ENCODE peak calls at places on chromosomes 3 and 15, in seven cellular contexts. One of them, this sample, is unnamed.

GRCh38 chr15:77541421-77542181 is 91.1 kb downstream of the LINGO1 start:
- DNase-seq in mesothelial cell of epicardium: no peak
- DNase-seq in COLO829: no peak
- DNase-seq in thoracic aorta: no peak
- DNase-seq in glomerular endothelial cell: no peak
- DNase-seq in left cardiac atrium: peak
- DNase-seq in H1: no peak
- DNase-seq in this sample: no peak

GRCh38 chr3:171323934-171324535 is 136.2 kb downstream of the TNIK start:
- DNase-seq in COLO829: no peak
- DNase-seq in left cardiac atrium: no peak
- DNase-seq in thoracic aorta: no peak
- DNase-seq in H1: no peak
- DNase-seq in glomerular endothelial cell: no peak
- DNase-seq in mesothelial cell of epicardium: no peak
- DNase-seq in this sample: no peak

GRCh38 chr3:72312339-72312738 is 527.4 kb upstream of the PROK2 start:
- DNase-seq in H1: no peak
- DNase-seq in glomerular endothelial cell: no peak
- DNase-seq in COLO829: no peak
- DNase-seq in mesothelial cell of epicardium: no peak
- DNase-seq in left cardiac atrium: no peak
- DNase-seq in thoracic aorta: no peak
- DNase-seq in this sample: no peak

GRCh38 chr3:125257563-125257962 is 45.0 kb upstream of the SLC12A8 start:
- DNase-seq in mesothelial cell of epicardium: no peak
- DNase-seq in COLO829: no peak
- DNase-seq in glomerular endothelial cell: peak
- DNase-seq in H1: no peak
- DNase-seq in left cardiac atrium: no peak
- DNase-seq in thoracic aorta: no peak
- DNase-seq in this sample: no peak

GRCh38 chr3:128794788-128795649 is 69.0 kb downstream of the RAB7A start:
- DNase-seq in COLO829: peak
- DNase-seq in left cardiac atrium: peak
- DNase-seq in thoracic aorta: no peak
- DNase-seq in H1: peak
- DNase-seq in glomerular endothelial cell: no peak
- DNase-seq in mesothelial cell of epicardium: peak
- DNase-seq in this sample: peak

GRCh38 chr15:70265986-70266385 is 168.3 kb upstream of the TLE3 start:
- DNase-seq in glomerular endothelial cell: no peak
- DNase-seq in COLO829: no peak
- DNase-seq in mesothelial cell of epicardium: no peak
- DNase-seq in H1: no peak
- DNase-seq in thoracic aorta: no peak
- DNase-seq in left cardiac atrium: no peak
- DNase-seq in this sample: no peak

GRCh38 chr15:80620141-80620540 is 75.0 kb upstream of the ABHD17C start:
- DNase-seq in left cardiac atrium: no peak
- DNase-seq in glomerular endothelial cell: no peak
- DNase-seq in COLO829: no peak
- DNase-seq in H1: peak
- DNase-seq in mesothelial cell of epicardium: peak
- DNase-seq in thoracic aorta: no peak
- DNase-seq in this sample: no peak

GRCh38 chr15:33111051-33111451 is 83.5 kb downstream of the FMN1 start:
- DNase-seq in left cardiac atrium: no peak
- DNase-seq in glomerular endothelial cell: no peak
- DNase-seq in H1: no peak
- DNase-seq in mesothelial cell of epicardium: no peak
- DNase-seq in COLO829: no peak
- DNase-seq in thoracic aorta: no peak
- DNase-seq in this sample: no peak

GRCh38 chr15:78943692-78944091 is 1.2 kb downstream of the CTSH start:
- DNase-seq in thoracic aorta: no peak
- DNase-seq in glomerular endothelial cell: no peak
- DNase-seq in left cardiac atrium: no peak
- DNase-seq in H1: no peak
- DNase-seq in COLO829: no peak
- DNase-seq in mesothelial cell of epicardium: peak
- DNase-seq in this sample: no peak

GRCh38 chr15:67823371-67824156 is 1.7 kb upstream of the SKOR1 start:
- DNase-seq in left cardiac atrium: no peak
- DNase-seq in glomerular endothelial cell: no peak
- DNase-seq in thoracic aorta: no peak
- DNase-seq in COLO829: no peak
- DNase-seq in mesothelial cell of epicardium: no peak
- DNase-seq in H1: peak
- DNase-seq in this sample: peak

GRCh38 chr3:194320744-194321243 is 30.3 kb downstream of the CPN2 start:
- DNase-seq in mesothelial cell of epicardium: no peak
- DNase-seq in COLO829: no peak
- DNase-seq in left cardiac atrium: no peak
- DNase-seq in H1: no peak
- DNase-seq in glomerular endothelial cell: no peak
- DNase-seq in thoracic aorta: no peak
- DNase-seq in this sample: peak

GRCh38 chr15:101020451-101020850 is 101.3 kb downstream of the LRRK1 start:
- DNase-seq in thoracic aorta: no peak
- DNase-seq in COLO829: no peak
- DNase-seq in mesothelial cell of epicardium: no peak
- DNase-seq in glomerular endothelial cell: no peak
- DNase-seq in H1: peak
- DNase-seq in left cardiac atrium: no peak
- DNase-seq in this sample: no peak

GRCh38 chr15:70096215-70096974 is 1.3 kb downstream of the TLE3 start:
- DNase-seq in COLO829: no peak
- DNase-seq in thoracic aorta: no peak
- DNase-seq in mesothelial cell of epicardium: peak
- DNase-seq in glomerular endothelial cell: no peak
- DNase-seq in left cardiac atrium: peak
- DNase-seq in H1: no peak
- DNase-seq in this sample: peak

GRCh38 chr3:37999836-38000235 is 9.2 kb downstream of the VILL start:
- DNase-seq in left cardiac atrium: peak
- DNase-seq in COLO829: no peak
- DNase-seq in thoracic aorta: no peak
- DNase-seq in mesothelial cell of epicardium: no peak
- DNase-seq in glomerular endothelial cell: no peak
- DNase-seq in H1: no peak
- DNase-seq in this sample: no peak

GRCh38 chr3:193594946-193595689 is 2.1 kb downstream of the OPA1 start:
- DNase-seq in COLO829: no peak
- DNase-seq in mesothelial cell of epicardium: no peak
- DNase-seq in thoracic aorta: no peak
- DNase-seq in glomerular endothelial cell: no peak
- DNase-seq in H1: no peak
- DNase-seq in left cardiac atrium: no peak
- DNase-seq in this sample: no peak

GRCh38 chr15:63233667-63234419 is 43.6 kb upstream of the APH1B start:
- DNase-seq in thoracic aorta: no peak
- DNase-seq in H1: no peak
- DNase-seq in glomerular endothelial cell: no peak
- DNase-seq in left cardiac atrium: peak
- DNase-seq in mesothelial cell of epicardium: no peak
- DNase-seq in COLO829: peak
- DNase-seq in this sample: no peak

GRCh38 chr15:85019815-85020590 is 38.3 kb downstream of the PDE8A start:
- DNase-seq in H1: no peak
- DNase-seq in mesothelial cell of epicardium: no peak
- DNase-seq in COLO829: no peak
- DNase-seq in left cardiac atrium: no peak
- DNase-seq in thoracic aorta: no peak
- DNase-seq in glomerular endothelial cell: no peak
- DNase-seq in this sample: no peak

GRCh38 chr3:46369675-46370132 is 1.0 kb upstream of the CCR5 start:
- DNase-seq in COLO829: no peak
- DNase-seq in H1: no peak
- DNase-seq in left cardiac atrium: no peak
- DNase-seq in glomerular endothelial cell: no peak
- DNase-seq in mesothelial cell of epicardium: peak
- DNase-seq in thoracic aorta: no peak
- DNase-seq in this sample: no peak

GRCh38 chr3:8802256-8802655 is 32.8 kb upstream of the OXTR start:
- DNase-seq in COLO829: no peak
- DNase-seq in H1: no peak
- DNase-seq in left cardiac atrium: no peak
- DNase-seq in glomerular endothelial cell: no peak
- DNase-seq in thoracic aorta: no peak
- DNase-seq in mesothelial cell of epicardium: no peak
- DNase-seq in this sample: no peak

GRCh38 chr3:52005571-52005986 is 9.9 kb upstream of the RPL29 start:
- DNase-seq in mesothelial cell of epicardium: peak
- DNase-seq in COLO829: peak
- DNase-seq in H1: peak
- DNase-seq in glomerular endothelial cell: no peak
- DNase-seq in left cardiac atrium: peak
- DNase-seq in thoracic aorta: no peak
- DNase-seq in this sample: no peak

This sample was measured in DMS53.